ENCODE peak calls at places on chromosomes 1 and 21, in four cellular contexts. Y is hepatocyte, T is OCI-LY7, V is MM.1S. F is an unnamed sample.

GRCh38 chr1:201888282-201889033 is at the start of gene SHISA4:
- DNase-seq in Y (peak; percentile 65), T (no peak), V (no peak), F (peak; percentile 70)

GRCh38 chr1:18951818-18952391 is 4.6 kb downstream of the IFFO2 start:
- DNase-seq in Y (no peak), T (no peak), V (peak; percentile 78), F (no peak)

GRCh38 chr21:32131960-32132359 is 146.9 kb downstream of the MIS18A start:
- DNase-seq in Y (peak; percentile 43), T (no peak), V (no peak), F (no peak)

GRCh38 chr1:31705080-31705866 is 1.5 kb upstream of the COL16A1 start:
- DNase-seq in Y (peak; percentile 91), T (peak; percentile 36), V (peak; percentile 16), F (peak; percentile 68)

GRCh38 chr1:47409311-47410085 is 6.6 kb upstream of the FOXE3 start:
- DNase-seq in Y (peak; percentile 35), T (no peak), V (no peak), F (no peak)

GRCh38 chr21:36059823-36060158 is 535 bp downstream of the SETD4 start:
- DNase-seq in Y (peak; percentile 70), T (no peak), V (no peak), F (no peak)

GRCh38 chr1:60108223-60108622 is 34.7 kb upstream of the C1orf87 start:
- DNase-seq in Y (peak; percentile 23), T (no peak), V (no peak), F (no peak)

GRCh38 chr1:85824066-85824835 is 116.0 kb upstream of the ZNHIT6 start:
- DNase-seq in Y (peak; percentile 5), T (no peak), V (no peak), F (no peak)

GRCh38 chr1:109611308-109611950 is 8.0 kb downstream of the GNAT2 start:
- DNase-seq in Y (no peak), T (no peak), V (no peak), F (no peak)

GRCh38 chr1:114112775-114113174 is 40.9 kb downstream of the SYT6 start:
- DNase-seq in Y (no peak), T (no peak), V (no peak), F (no peak)

GRCh38 chr1:7120863-7121621 is 335.8 kb downstream of the CAMTA1 start:
- DNase-seq in Y (no peak), T (no peak), V (no peak), F (no peak)

GRCh38 chr1:215497516-215497915 is 69.6 kb upstream of the KCTD3 start:
- DNase-seq in Y (no peak), T (no peak), V (no peak), F (peak; percentile 65)

GRCh38 chr1:111834956-111835355 is 79.3 kb downstream of the DDX20 start:
- DNase-seq in Y (no peak), T (no peak), V (no peak), F (no peak)

GRCh38 chr1:111836111-111836510 is 80.4 kb downstream of the DDX20 start:
- DNase-seq in Y (no peak), T (no peak), V (no peak), F (no peak)

GRCh38 chr1:111831153-111831552 is 75.5 kb downstream of the DDX20 start:
- DNase-seq in Y (no peak), T (no peak), V (no peak), F (no peak)

GRCh38 chr1:111833334-111833733 is 77.6 kb downstream of the DDX20 start:
- DNase-seq in Y (peak; percentile 34), T (no peak), V (no peak), F (peak; percentile 61)

GRCh38 chr1:111832521-111833155 is 76.9 kb downstream of the DDX20 start:
- DNase-seq in Y (no peak), T (no peak), V (no peak), F (no peak)
- TF ChIP-seq EZH2phosphoT487 in Y (no peak), T (no peak), V (no peak), F (no peak)

GRCh38 chr1:210332719-210333398 is 4.2 kb downstream of the HHAT start:
- DNase-seq in Y (no peak), T (peak; percentile 91), V (peak; percentile 99), F (no peak)
- H2AFZ ChIP-seq in Y (no peak overlapping the region), T (peak overlapping the region; percentile 42), V (peak overlapping the region; percentile 24), F (no peak overlapping the region)

GRCh38 chr1:48979940-48980339 is 203.2 kb upstream of the BEND5 start:
- DNase-seq in Y (no peak), T (no peak), V (peak; percentile 90), F (no peak)
- TF ChIP-seq EZH2phosphoT487 in Y (no peak), T (no peak), V (no peak), F (no peak)

GRCh38 chr1:39045231-39045630 is 19.1 kb downstream of the NDUFS5 start:
- DNase-seq in Y (no peak), T (no peak), V (no peak), F (no peak)

GRCh38 chr1:39044762-39045161 is 18.6 kb downstream of the NDUFS5 start:
- DNase-seq in Y (no peak), T (no peak), V (no peak), F (no peak)

GRCh38 chr1:39047374-39048229 is 21.5 kb downstream of the NDUFS5 start:
- DNase-seq in Y (peak; percentile 72), T (peak; percentile 37), V (no peak), F (no peak)

GRCh38 chr1:39046811-39047210 is 20.7 kb downstream of the NDUFS5 start:
- DNase-seq in Y (no peak), T (no peak), V (no peak), F (no peak)

DNA sequence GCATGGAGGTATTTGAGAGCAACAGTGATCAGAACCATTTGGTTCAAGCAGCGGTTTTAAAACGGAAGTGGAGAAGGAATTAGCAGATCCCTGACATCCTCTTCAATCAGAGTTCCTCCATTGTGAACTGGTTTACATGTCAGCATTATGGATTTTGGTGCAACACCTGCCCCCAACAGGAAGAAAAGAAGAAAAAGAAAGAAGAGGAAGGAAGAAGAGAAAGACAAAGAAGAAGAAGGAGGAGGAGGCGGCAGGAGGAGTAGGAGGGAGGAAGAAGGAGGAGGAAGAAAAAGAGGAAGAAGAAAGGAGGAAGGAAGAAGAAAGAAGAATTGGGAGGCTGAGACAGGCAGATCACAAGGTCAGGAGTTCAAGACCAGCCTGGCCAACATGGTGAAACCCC is 17.4 kb downstream of the NDUFS5 start:
- DNase-seq in Y (no peak), T (no peak), V (no peak), F (no peak)
- H2AFZ ChIP-seq in Y (no peak overlapping the region), T (no peak overlapping the region), V (no peak overlapping the region), F (no peak overlapping the region)

GRCh38 chr1:178055779-178056471 is 38.0 kb upstream of the RASAL2 start:
- DNase-seq in Y (peak; percentile 31), T (peak; percentile 3), V (peak; percentile 17), F (peak; percentile 45)

GRCh38 chr1:178055093-178055492 is 38.8 kb upstream of the RASAL2 start:
- DNase-seq in Y (no peak), T (peak; percentile 4), V (peak; percentile 12), F (peak; percentile 57)

GRCh38 chr1:178060789-178061556 is 32.9 kb upstream of the RASAL2 start:
- DNase-seq in Y (peak; percentile 17), T (no peak), V (no peak), F (peak; percentile 47)

GRCh38 chr1:178057131-178057765 is 36.7 kb upstream of the RASAL2 start:
- DNase-seq in Y (no peak), T (no peak), V (no peak), F (no peak)

GRCh38 chr1:178057863-178058576 is 35.9 kb upstream of the RASAL2 start:
- DNase-seq in Y (peak; percentile 48), T (no peak), V (no peak), F (peak; percentile 60)
- TF ChIP-seq EZH2phosphoT487 in Y (no peak), T (no peak), V (no peak), F (no peak)

DNA sequence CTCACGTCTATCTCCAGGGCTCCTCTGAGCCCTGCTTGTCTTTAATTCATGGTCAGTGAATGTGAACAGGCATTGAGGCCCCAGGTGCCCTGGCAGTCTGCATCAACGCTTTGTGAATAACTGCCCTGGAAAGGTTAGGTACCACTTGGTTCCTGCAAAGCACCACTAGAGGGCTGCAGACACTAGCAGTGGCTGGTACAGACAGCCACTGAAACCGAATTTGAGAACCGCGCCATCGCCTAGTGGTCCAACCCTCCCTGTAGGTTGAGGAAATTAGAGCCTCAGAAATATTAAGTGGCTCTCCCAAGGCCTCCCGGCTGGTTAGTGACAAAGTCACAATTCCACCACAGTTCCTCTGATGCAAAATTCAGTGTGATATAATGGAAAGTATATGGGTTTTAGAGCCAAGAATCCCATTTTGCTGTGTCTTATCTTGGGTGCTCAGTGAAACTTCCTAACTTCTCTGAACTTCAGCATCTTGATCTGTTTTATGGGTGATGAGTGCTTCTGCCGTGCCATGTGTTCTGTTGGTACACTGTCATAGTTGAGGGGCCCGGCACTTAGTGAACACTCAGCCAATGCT is 46.2 kb upstream of the BCL9 start:
- DNase-seq in Y (peak; percentile 88), T (peak; percentile 85), V (peak; percentile 89), F (peak; percentile 92)
- H2AFZ ChIP-seq in Y (no peak overlapping the region), T (peak overlapping the region; percentile 3), V (peak overlapping the region; percentile 1), F (peak overlapping the region; percentile 84)

GRCh38 chr1:65090406-65090805 is 57.6 kb upstream of the AK4 start:
- DNase-seq in Y (no peak), T (no peak), V (no peak), F (no peak)
- TF ChIP-seq EZH2phosphoT487 in Y (no peak), T (no peak), V (no peak), F (no peak)

GRCh38 chr1:15272782-15273127 is 25.7 kb downstream of the FHAD1 start:
- DNase-seq in Y (no peak), T (no peak), V (no peak), F (no peak)
- H2AFZ ChIP-seq in Y (no peak overlapping the region), T (no peak overlapping the region), V (peak overlapping the region; percentile 51), F (no peak overlapping the region)

GRCh38 chr21:46284722-46285121 is 689 bp downstream of the MCM3AP start:
- DNase-seq in Y (no peak), T (no peak), V (no peak), F (no peak)
- TF ChIP-seq EZH2phosphoT487 in Y (no peak), T (no peak), V (no peak), F (no peak)